ENCODE peak calls at places on chromosome 7, in five cellular contexts. U, J, A, P and L are unnamed samples.

GRCh38 chr7:68245688-68246087 is 1249.1 kb downstream of the TYW1 start:
- DNase-seq in U (no peak), J (no peak), A (no peak), P (no peak), L (no peak)

GRCh38 chr7:120725376-120726039 is 132.4 kb downstream of the TSPAN12 start:
- DNase-seq in U (no peak), J (no peak), A (no peak), P (no peak), L (peak; percentile 7)

GRCh38 chr7:4837814-4838625 is 23.8 kb downstream of the PAPOLB start:
- DNase-seq in U (peak; percentile 70), J (no peak), A (peak; percentile 64), P (peak; percentile 50), L (no peak)

GRCh38 chr7:102978280-102978679 is 65.5 kb downstream of the LRRC17 start:
- DNase-seq in U (no peak), J (no peak), A (no peak), P (peak; percentile 91), L (no peak)

GRCh38 chr7:46567858-46568257 is 646.8 kb upstream of the IGFBP3 start:
- DNase-seq in U (no peak), J (no peak), A (no peak), P (no peak), L (no peak)

GRCh38 chr7:30526163-30526562 is 21.5 kb upstream of the GGCT start:
- DNase-seq in U (no peak), J (no peak), A (no peak), P (no peak), L (no peak)

GRCh38 chr7:26485421-26486019 is 193.9 kb downstream of the SNX10 start:
- DNase-seq in U (no peak), J (no peak), A (no peak), P (no peak), L (no peak)

GRCh38 chr7:116979430-116979829 is 26.1 kb downstream of the ST7 start:
- DNase-seq in U (no peak), J (no peak), A (no peak), P (no peak), L (no peak)

GRCh38 chr7:112080441-112080840 is 125.8 kb downstream of the DOCK4 start:
- DNase-seq in U (no peak), J (peak; percentile 73), A (no peak), P (no peak), L (no peak)

GRCh38 chr7:84746347-84746746 is 440.5 kb downstream of the SEMA3D start:
- DNase-seq in U (no peak), J (no peak), A (no peak), P (no peak), L (no peak)

GRCh38 chr7:138030679-138031351 is 28.9 kb upstream of the CREB3L2 start:
- DNase-seq in U (no peak), J (no peak), A (no peak), P (no peak), L (no peak)

GRCh38 chr7:83946801-83947200 is 247.8 kb downstream of the SEMA3A start:
- DNase-seq in U (no peak), J (no peak), A (no peak), P (no peak), L (no peak)

GRCh38 chr7:123231060-123232000 is 31.6 kb upstream of the SLC13A1 start:
- DNase-seq in U (no peak), J (no peak), A (no peak), P (no peak), L (no peak)

GRCh38 chr7:122485841-122486240 is 181.3 kb upstream of the FEZF1 start:
- DNase-seq in U (no peak), J (no peak), A (no peak), P (no peak), L (no peak)

GRCh38 chr7:30660331-30661255 is 21.7 kb downstream of the CRHR2 start:
- DNase-seq in U (no peak), J (no peak), A (peak; percentile 60), P (peak; percentile 52), L (no peak)

GRCh38 chr7:77627307-77627671 is 69.0 kb upstream of the RSBN1L start:
- DNase-seq in U (no peak), J (no peak), A (no peak), P (no peak), L (no peak)

GRCh38 chr7:57370739-57371098 is 79.3 kb upstream of the ZNF716 start:
- DNase-seq in U (no peak), J (no peak), A (no peak), P (no peak), L (no peak)

GRCh38 chr7:150397376-150398107 is 18.4 kb downstream of the ZNF775 start:
- DNase-seq in U (no peak), J (no peak), A (no peak), P (no peak), L (no peak)

GRCh38 chr7:121954803-121955202 is 81.8 kb downstream of the PTPRZ1 start:
- DNase-seq in U (no peak), J (no peak), A (no peak), P (no peak), L (no peak)

GRCh38 chr7:25995893-25996529 is 156.0 kb upstream of the NFE2L3 start:
- DNase-seq in U (no peak), J (no peak), A (no peak), P (no peak), L (no peak)

GRCh38 chr7:122219253-122219865 is 75.3 kb upstream of the AASS start:
- DNase-seq in U (no peak), J (peak; percentile 30), A (no peak), P (no peak), L (peak; percentile 5)

GRCh38 chr7:81308643-81309354 is 389.9 kb upstream of the SEMA3C start:
- DNase-seq in U (no peak), J (no peak), A (no peak), P (no peak), L (no peak)

GRCh38 chr7:96088579-96088978 is 233.3 kb downstream of the SLC25A13 start:
- DNase-seq in U (no peak), J (no peak), A (no peak), P (no peak), L (no peak)

GRCh38 chr7:157785486-157786186 is 448.8 kb downstream of the DNAJB6 start:
- DNase-seq in U (no peak), J (no peak), A (peak; percentile 62), P (no peak), L (no peak)